ENCODE peak calls at places on chromosomes 1 and 21, in four cellular contexts. One of them, this sample, is unnamed.

GRCh38 chr1:8517579-8518489 is 199.9 kb downstream of the SLC45A1 start:
- DNase-seq in left ventricle myocardium inferior: no peak
- DNase-seq in bronchial epithelial cell: no peak
- DNase-seq in stomach: no peak
- DNase-seq in this sample: no peak

GRCh38 chr1:156444407-156445001 is 56.1 kb downstream of the MEF2D start:
- DNase-seq in stomach: no peak
- DNase-seq in left ventricle myocardium inferior: no peak
- DNase-seq in bronchial epithelial cell: peak
- DNase-seq in this sample: no peak

GRCh38 chr21:45072166-45072962 is 2.0 kb upstream of the ADARB1 start:
- DNase-seq in stomach: no peak
- DNase-seq in bronchial epithelial cell: no peak
- DNase-seq in left ventricle myocardium inferior: no peak
- DNase-seq in this sample: no peak

GRCh38 chr1:204148098-204148406 is 3.8 kb downstream of the ETNK2 start:
- DNase-seq in bronchial epithelial cell: no peak
- DNase-seq in stomach: no peak
- DNase-seq in left ventricle myocardium inferior: no peak
- DNase-seq in this sample: no peak

GRCh38 chr1:67298762-67299161 is 8.9 kb upstream of the IL12RB2 start:
- DNase-seq in left ventricle myocardium inferior: no peak
- DNase-seq in stomach: no peak
- DNase-seq in bronchial epithelial cell: no peak
- DNase-seq in this sample: no peak

GRCh38 chr21:31405638-31406037 is 61.6 kb upstream of the TIAM1 start:
- DNase-seq in bronchial epithelial cell: no peak
- DNase-seq in left ventricle myocardium inferior: no peak
- DNase-seq in stomach: no peak
- DNase-seq in this sample: no peak

GRCh38 chr1:235093013-235093618 is 35.5 kb downstream of the TOMM20 start:
- DNase-seq in stomach: peak
- DNase-seq in bronchial epithelial cell: peak
- DNase-seq in left ventricle myocardium inferior: peak
- DNase-seq in this sample: no peak

GRCh38 chr1:117067528-117068370 is 7.6 kb downstream of the TTF2 start:
- DNase-seq in left ventricle myocardium inferior: peak
- DNase-seq in stomach: peak
- DNase-seq in bronchial epithelial cell: peak
- DNase-seq in this sample: no peak

GRCh38 chr1:156775799-156776198 is 8.5 kb downstream of the PRCC start:
- DNase-seq in stomach: no peak
- DNase-seq in bronchial epithelial cell: no peak
- DNase-seq in left ventricle myocardium inferior: no peak
- DNase-seq in this sample: no peak

GRCh38 chr1:168582690-168583325 is 6.4 kb downstream of the XCL1 start:
- DNase-seq in bronchial epithelial cell: no peak
- DNase-seq in left ventricle myocardium inferior: no peak
- DNase-seq in stomach: no peak
- DNase-seq in this sample: no peak

GRCh38 chr1:164725401-164725800 is 166.4 kb downstream of the PBX1 start:
- DNase-seq in stomach: no peak
- DNase-seq in left ventricle myocardium inferior: no peak
- DNase-seq in bronchial epithelial cell: no peak
- DNase-seq in this sample: no peak

GRCh38 chr1:205748398-205749093 is 1.4 kb downstream of the NUCKS1 start:
- DNase-seq in stomach: no peak
- DNase-seq in left ventricle myocardium inferior: no peak
- DNase-seq in bronchial epithelial cell: peak
- DNase-seq in this sample: no peak

GRCh38 chr1:156115514-156116374 is 1.2 kb downstream of the LMNA start:
- DNase-seq in left ventricle myocardium inferior: peak
- DNase-seq in stomach: peak
- DNase-seq in bronchial epithelial cell: peak
- DNase-seq in this sample: no peak

GRCh38 chr1:228512852-228513243 is 25.7 kb downstream of the RNF187 start:
- DNase-seq in left ventricle myocardium inferior: no peak
- DNase-seq in stomach: no peak
- DNase-seq in bronchial epithelial cell: no peak
- DNase-seq in this sample: peak

GRCh38 chr1:155128755-155129473 is 1.2 kb downstream of the EFNA1 start:
- DNase-seq in bronchial epithelial cell: peak
- DNase-seq in stomach: peak
- DNase-seq in left ventricle myocardium inferior: peak
- DNase-seq in this sample: no peak

GRCh38 chr1:230868736-230869385 is 540 bp upstream of the C1orf198 start:
- DNase-seq in bronchial epithelial cell: peak
- DNase-seq in left ventricle myocardium inferior: peak
- DNase-seq in stomach: peak
- DNase-seq in this sample: peak

GRCh38 chr1:111571987-111572386 is 47.6 kb upstream of the RAP1A start:
- DNase-seq in stomach: no peak
- DNase-seq in bronchial epithelial cell: no peak
- DNase-seq in left ventricle myocardium inferior: no peak
- DNase-seq in this sample: no peak

GRCh38 chr1:32334864-32335618 is 992 bp downstream of the MARCKSL1 start:
- DNase-seq in bronchial epithelial cell: no peak
- DNase-seq in left ventricle myocardium inferior: peak
- DNase-seq in stomach: peak
- DNase-seq in this sample: peak

GRCh38 chr1:115879977-115880376 is 39.1 kb upstream of the NHLH2 start:
- DNase-seq in stomach: no peak
- DNase-seq in bronchial epithelial cell: no peak
- DNase-seq in left ventricle myocardium inferior: no peak
- DNase-seq in this sample: no peak

GRCh38 chr1:66351474-66351873 is 182.5 kb upstream of the SGIP1 start:
- DNase-seq in left ventricle myocardium inferior: no peak
- DNase-seq in bronchial epithelial cell: no peak
- DNase-seq in stomach: no peak
- DNase-seq in this sample: no peak

GRCh38 chr1:172581779-172582178 is 48.8 kb downstream of the SUCO start:
- DNase-seq in stomach: no peak
- DNase-seq in left ventricle myocardium inferior: no peak
- DNase-seq in bronchial epithelial cell: no peak
- DNase-seq in this sample: no peak

GRCh38 chr1:156882543-156882942 is 11.0 kb upstream of the PEAR1 start:
- DNase-seq in left ventricle myocardium inferior: no peak
- DNase-seq in bronchial epithelial cell: no peak
- DNase-seq in stomach: no peak
- DNase-seq in this sample: no peak

GRCh38 chr1:68160021-68160420 is 72.3 kb downstream of the WLS start:
- DNase-seq in stomach: no peak
- DNase-seq in left ventricle myocardium inferior: no peak
- DNase-seq in bronchial epithelial cell: no peak
- DNase-seq in this sample: no peak

GRCh38 chr21:24705201-24705600 is 902.1 kb downstream of the MRPL39 start:
- DNase-seq in stomach: no peak
- DNase-seq in bronchial epithelial cell: no peak
- DNase-seq in left ventricle myocardium inferior: no peak
- DNase-seq in this sample: no peak

GRCh38 chr1:2194898-2195673 is 514 bp upstream of the FAAP20 start:
- DNase-seq in stomach: peak
- DNase-seq in left ventricle myocardium inferior: peak
- DNase-seq in bronchial epithelial cell: peak
- DNase-seq in this sample: peak

GRCh38 chr1:220012259-220012658 is 34.0 kb downstream of the EPRS1 start:
- DNase-seq in left ventricle myocardium inferior: no peak
- DNase-seq in bronchial epithelial cell: no peak
- DNase-seq in stomach: no peak
- DNase-seq in this sample: no peak

GRCh38 chr1:229716064-229716463 is 90.0 kb downstream of the URB2 start:
- DNase-seq in left ventricle myocardium inferior: no peak
- DNase-seq in stomach: no peak
- DNase-seq in bronchial epithelial cell: no peak
- DNase-seq in this sample: no peak

GRCh38 chr1:51298322-51298705 is 32.0 kb downstream of the TTC39A start:
- DNase-seq in left ventricle myocardium inferior: no peak
- DNase-seq in stomach: no peak
- DNase-seq in bronchial epithelial cell: no peak
- DNase-seq in this sample: no peak

GRCh38 chr1:181936768-181937581 is 124.5 kb downstream of the ZNF648 start:
- DNase-seq in bronchial epithelial cell: peak
- DNase-seq in stomach: peak
- DNase-seq in left ventricle myocardium inferior: no peak
- DNase-seq in this sample: no peak
- TF ChIP-seq CTCF in bronchial epithelial cell: peak
- TF ChIP-seq CTCF in stomach: peak
- TF ChIP-seq CTCF in left ventricle myocardium inferior: peak
- TF ChIP-seq CTCF in this sample: no peak

GRCh38 chr1:223654083-223654482 is 11.4 kb downstream of the CAPN8 start:
- DNase-seq in bronchial epithelial cell: peak
- DNase-seq in left ventricle myocardium inferior: no peak
- DNase-seq in stomach: no peak
- DNase-seq in this sample: no peak
- TF ChIP-seq CTCF in bronchial epithelial cell: no peak
- TF ChIP-seq CTCF in left ventricle myocardium inferior: no peak
- TF ChIP-seq CTCF in stomach: no peak
- TF ChIP-seq CTCF in this sample: no peak

DNA sequence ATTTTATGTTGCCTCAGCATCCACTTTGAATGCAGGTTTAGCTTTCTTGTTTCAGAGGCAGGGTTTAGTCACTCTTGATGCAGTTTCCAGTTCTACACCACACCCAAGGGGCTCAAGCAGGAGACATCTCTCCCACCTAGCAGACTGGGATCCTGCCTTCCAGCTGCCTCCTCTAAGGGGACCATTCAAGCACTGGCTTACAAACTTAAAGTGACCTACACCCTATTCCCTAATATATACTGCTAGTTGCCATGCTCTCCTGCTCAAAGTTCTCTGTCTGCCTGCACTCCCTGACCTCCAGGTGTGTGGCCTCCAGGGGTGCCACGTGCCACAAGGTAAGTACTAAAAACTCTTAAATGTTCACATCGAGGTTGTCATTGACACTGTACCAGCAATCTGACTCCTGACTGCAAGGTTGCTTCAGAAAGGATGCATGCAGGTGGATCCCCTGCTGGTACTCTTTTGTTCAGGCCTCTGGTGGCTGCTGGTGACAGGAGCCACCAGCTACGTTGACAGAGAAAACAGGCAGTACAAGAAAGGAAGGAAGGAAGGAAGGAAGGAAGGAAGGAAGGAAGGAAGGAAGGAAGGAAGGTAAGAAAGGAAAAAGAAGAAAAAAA is 185.9 kb downstream of the COQ8A start:
- DNase-seq in left ventricle myocardium inferior: no peak
- DNase-seq in stomach: no peak
- DNase-seq in bronchial epithelial cell: no peak
- DNase-seq in this sample: no peak
- TF ChIP-seq CTCF in left ventricle myocardium inferior: no peak
- TF ChIP-seq CTCF in stomach: no peak
- TF ChIP-seq CTCF in bronchial epithelial cell: no peak
- TF ChIP-seq CTCF in this sample: no peak

GRCh38 chr1:55338448-55338820 is 123.3 kb upstream of the USP24 start:
- DNase-seq in bronchial epithelial cell: no peak
- DNase-seq in stomach: no peak
- DNase-seq in left ventricle myocardium inferior: no peak
- DNase-seq in this sample: no peak

GRCh38 chr1:55334797-55335196 is 119.6 kb upstream of the USP24 start:
- DNase-seq in stomach: no peak
- DNase-seq in left ventricle myocardium inferior: no peak
- DNase-seq in bronchial epithelial cell: no peak
- DNase-seq in this sample: no peak

GRCh38 chr1:55339681-55340080 is 124.5 kb upstream of the USP24 start:
- DNase-seq in bronchial epithelial cell: no peak
- DNase-seq in stomach: no peak
- DNase-seq in left ventricle myocardium inferior: no peak
- DNase-seq in this sample: no peak

GRCh38 chr1:55334140-55334539 is 119.0 kb upstream of the USP24 start:
- DNase-seq in stomach: no peak
- DNase-seq in left ventricle myocardium inferior: no peak
- DNase-seq in bronchial epithelial cell: peak
- DNase-seq in this sample: no peak

GRCh38 chr1:55337801-55338447 is 122.8 kb upstream of the USP24 start:
- DNase-seq in stomach: no peak
- DNase-seq in bronchial epithelial cell: peak
- DNase-seq in left ventricle myocardium inferior: no peak
- DNase-seq in this sample: no peak
- TF ChIP-seq CTCF in stomach: no peak
- TF ChIP-seq CTCF in bronchial epithelial cell: peak
- TF ChIP-seq CTCF in left ventricle myocardium inferior: peak
- TF ChIP-seq CTCF in this sample: peak

DNA sequence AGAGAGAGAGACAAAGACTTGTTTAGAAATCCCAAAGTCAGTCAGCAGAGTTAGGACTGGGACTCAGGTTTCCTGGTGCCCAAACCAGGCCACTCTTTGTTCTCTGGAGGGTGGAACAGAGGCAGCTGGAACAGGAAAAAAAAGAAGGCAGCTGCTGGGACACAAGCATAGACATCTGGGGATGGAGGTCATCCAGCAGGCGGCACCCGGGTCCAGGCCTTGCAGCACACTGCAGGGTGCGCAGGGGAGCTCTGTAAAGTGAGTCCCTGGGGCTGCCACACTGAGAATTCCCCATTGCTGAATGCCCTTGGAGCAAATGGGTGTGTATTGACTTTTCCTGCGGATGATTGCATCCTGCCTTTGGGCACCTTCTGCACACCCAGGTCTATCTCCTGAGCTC is 222.9 kb upstream of the CSF3R start:
- DNase-seq in stomach: no peak
- DNase-seq in left ventricle myocardium inferior: no peak
- DNase-seq in bronchial epithelial cell: no peak
- DNase-seq in this sample: no peak
- TF ChIP-seq CTCF in stomach: no peak
- TF ChIP-seq CTCF in left ventricle myocardium inferior: no peak
- TF ChIP-seq CTCF in bronchial epithelial cell: no peak
- TF ChIP-seq CTCF in this sample: no peak

DNA sequence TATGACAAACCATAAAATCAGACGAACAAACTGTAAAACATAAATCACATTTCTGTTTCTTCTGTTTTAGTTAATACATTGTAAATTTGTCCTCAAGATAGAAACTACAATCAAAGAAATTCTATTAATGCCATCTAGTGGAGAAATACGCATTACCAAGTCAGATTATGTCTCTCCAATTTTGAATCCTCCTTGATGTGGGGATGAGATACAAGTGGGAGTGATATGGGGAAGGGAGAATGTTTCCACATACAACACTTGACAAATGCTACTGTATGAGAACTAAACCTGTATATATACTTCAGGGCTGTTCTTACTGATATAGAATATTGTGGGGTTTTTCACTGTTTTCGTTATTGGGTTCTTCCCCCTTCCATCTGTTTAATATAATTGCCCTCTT is 2.6 kb downstream of the HFM1 start:
- DNase-seq in stomach: no peak
- DNase-seq in left ventricle myocardium inferior: no peak
- DNase-seq in bronchial epithelial cell: peak
- DNase-seq in this sample: no peak
- TF ChIP-seq CTCF in stomach: no peak
- TF ChIP-seq CTCF in left ventricle myocardium inferior: peak
- TF ChIP-seq CTCF in bronchial epithelial cell: peak
- TF ChIP-seq CTCF in this sample: no peak

GRCh38 chr1:160519542-160520435 is 3.3 kb downstream of the SLAMF6 start:
- DNase-seq in left ventricle myocardium inferior: no peak
- DNase-seq in stomach: no peak
- DNase-seq in bronchial epithelial cell: peak
- DNase-seq in this sample: no peak
- TF ChIP-seq CTCF in left ventricle myocardium inferior: no peak
- TF ChIP-seq CTCF in stomach: no peak
- TF ChIP-seq CTCF in bronchial epithelial cell: no peak
- TF ChIP-seq CTCF in this sample: peak